ENCODE peak calls at places on chromosomes 6 and 20, in nine cellular contexts. S is gastrocnemius medialis, X is non-pigmented ciliary epithelial cell, U is hypothalamus, E is KBM-7, M is glutamatergic neuron, A is osteocyte, H is adipocyte, O is Kasumi-1. G is an unnamed sample.

GRCh38 chr20:25507385-25508082 is 77.8 kb downstream of the NINL start:
- DNase-seq in S (no peak), O (no peak), X (no peak), A (no peak), H (no peak), M (no peak), E (no peak), U (no peak), G (no peak)

GRCh38 chr6:148177589-148178233 is 164.9 kb upstream of the SASH1 start:
- DNase-seq in X (no peak), S (no peak), E (peak), U (no peak), H (peak), A (peak), O (peak), M (peak), G (no peak)

GRCh38 chr20:53828673-53829085 is 235.0 kb upstream of the ZNF217 start:
- DNase-seq in M (no peak), A (no peak), E (peak), S (no peak), X (peak), H (peak), O (no peak), U (no peak), G (no peak)

GRCh38 chr20:64139200-64140081 is 24.8 kb upstream of the MYT1 start:
- DNase-seq in S (no peak), A (no peak), M (peak), U (no peak), X (no peak), H (no peak), E (no peak), O (no peak), G (no peak)

GRCh38 chr6:40882321-40882720 is 156.7 kb downstream of the UNC5CL start:
- DNase-seq in A (no peak), O (no peak), S (no peak), E (no peak), X (no peak), M (peak), U (no peak), H (no peak), G (no peak)

GRCh38 chr20:49344975-49345374 is 67.1 kb upstream of the ZNFX1 start:
- DNase-seq in U (no peak), H (peak), A (peak), E (no peak), S (peak), X (peak), O (no peak), M (no peak), G (no peak)

GRCh38 chr20:1373036-1373435 is 19.8 kb downstream of the FKBP1A start:
- DNase-seq in E (no peak), A (no peak), X (no peak), H (no peak), S (no peak), O (no peak), M (no peak), U (no peak), G (no peak)

GRCh38 chr6:25303234-25303633 is 24.1 kb downstream of the CARMIL1 start:
- DNase-seq in E (no peak), O (no peak), M (no peak), A (no peak), S (no peak), H (no peak), U (no peak), X (no peak), G (no peak)

GRCh38 chr20:45372646-45373352 is 5.3 kb downstream of the TP53TG5 start:
- DNase-seq in X (no peak), A (peak), M (no peak), E (no peak), U (peak), S (no peak), O (no peak), H (no peak), G (no peak)

GRCh38 chr6:3363296-3364025 is 93.4 kb downstream of the SLC22A23 start:
- DNase-seq in S (no peak), E (no peak), O (no peak), A (no peak), H (no peak), M (no peak), X (no peak), U (no peak), G (no peak)

GRCh38 chr6:45843848-45844521 is 171.7 kb downstream of the CLIC5 start:
- DNase-seq in E (peak), H (no peak), S (no peak), U (no peak), X (no peak), M (no peak), A (no peak), O (no peak), G (no peak)

GRCh38 chr20:41150664-41151063 is 13.3 kb downstream of the PLCG1 start:
- DNase-seq in S (no peak), E (peak), U (no peak), O (peak), M (no peak), X (no peak), H (no peak), A (no peak), G (no peak)

G was measured in natural killer cell.